ENCODE peak calls at places on chromosomes 3 and 15, in eight cellular contexts. E, Y, D, S, F, G, A and Z are unnamed samples. For H3K27me3, the result is how much of the 10 kb centered on the place peaks cover.

GRCh38 chr15:64865998-64866520 is 24.3 kb downstream of the PLEKHO2 start:
- DNase-seq in S (no peak), D (no peak), G (peak), E (no peak), A (peak), F (no peak), Y (no peak), Z (peak)

GRCh38 chr3:53193466-53194217 is 32.6 kb downstream of the PRKCD start:
- DNase-seq in F (no peak), G (peak), E (no peak), A (no peak), S (no peak), D (no peak), Y (peak), Z (no peak)

GRCh38 chr3:188700497-188700896 is 471.3 kb upstream of the TPRG1 start:
- DNase-seq in Y (no peak), E (no peak), D (no peak), G (no peak), F (no peak), S (no peak), A (no peak), Z (no peak)

GRCh38 chr15:42364529-42364928 is 5.2 kb downstream of the CAPN3 start:
- DNase-seq in S (no peak), D (peak), Y (no peak), G (no peak), F (no peak), A (peak), E (no peak), Z (no peak)

GRCh38 chr3:141266186-141266585 is 34.6 kb downstream of the PXYLP1 start:
- DNase-seq in E (no peak), D (no peak), A (no peak), G (no peak), F (no peak), Y (peak), S (no peak), Z (no peak)

GRCh38 chr3:196624008-196624790 is 15.3 kb upstream of the NRROS start:
- DNase-seq in Y (no peak), S (no peak), E (no peak), G (peak), F (no peak), A (no peak), D (no peak), Z (no peak)

GRCh38 chr15:81111018-81111417 is 23.1 kb upstream of the CFAP161 start:
- DNase-seq in F (no peak), A (no peak), D (no peak), G (no peak), Y (no peak), E (no peak), S (no peak), Z (peak)

GRCh38 chr15:75069301-75069925 is 46.0 kb downstream of the PPCDC start:
- DNase-seq in F (no peak), Y (no peak), G (no peak), A (no peak), D (no peak), E (no peak), S (no peak), Z (no peak)

GRCh38 chr3:123713211-123713610 is 128.4 kb upstream of the HACD2 start:
- DNase-seq in F (peak), E (no peak), G (peak), A (no peak), Y (peak), S (no peak), D (no peak), Z (no peak)

GRCh38 chr3:54837964-54838363 is 89.9 kb downstream of the LRTM1 start:
- DNase-seq in Y (no peak), D (no peak), G (no peak), A (peak), E (no peak), S (peak), F (no peak), Z (no peak)

GRCh38 chr15:82196353-82196752 is 66.2 kb downstream of the EFL1 start:
- DNase-seq in F (no peak), Y (no peak), E (no peak), D (no peak), S (no peak), G (no peak), A (no peak), Z (no peak)

GRCh38 chr15:95709959-95710695 is 620.4 kb upstream of the NR2F2 start:
- DNase-seq in A (no peak), Y (no peak), G (no peak), S (no peak), E (no peak), D (no peak), F (no peak), Z (no peak)

GRCh38 chr15:60787737-60788513 is 309.0 kb upstream of the ICE2 start:
- DNase-seq in S (peak), D (no peak), F (no peak), E (no peak), Y (no peak), A (peak), G (no peak), Z (no peak)

GRCh38 chr3:33636125-33636855 is 81.8 kb downstream of the CLASP2 start:
- DNase-seq in G (no peak), F (no peak), D (no peak), A (peak), S (peak), Y (no peak), E (no peak), Z (peak)

GRCh38 chr15:90901799-90902655 is 1.1 kb upstream of the MAN2A2 start:
- DNase-seq in D (peak), G (peak), Y (peak), E (peak), A (peak), F (peak), S (peak), Z (peak)

GRCh38 chr3:30779686-30780287 is 114.7 kb downstream of the GADL1 start:
- DNase-seq in S (peak), G (no peak), F (no peak), Y (no peak), A (peak), E (no peak), D (no peak), Z (peak)

GRCh38 chr3:169966951-169967915 is 626 bp downstream of the SEC62 start:
- DNase-seq in G (peak), A (peak), D (peak), E (peak), S (peak), F (peak), Y (peak), Z (peak)

GRCh38 chr3:143327388-143327787 is 207.8 kb downstream of the CHST2 start:
- DNase-seq in S (peak), E (no peak), Y (no peak), D (no peak), G (no peak), F (no peak), A (peak), Z (peak)

GRCh38 chr3:127074900-127075360 is 92.0 kb downstream of the PLXNA1 start:
- DNase-seq in Y (peak), E (no peak), G (peak), F (no peak), S (peak), D (no peak), A (peak), Z (peak)

GRCh38 chr15:83626171-83626802 is 27.6 kb upstream of the ADAMTSL3 start:
- DNase-seq in D (no peak), A (peak), Y (no peak), F (no peak), G (no peak), E (no peak), S (peak), Z (peak)

GRCh38 chr3:145088917-145089316 is 1072.1 kb downstream of the PLOD2 start:
- DNase-seq in E (no peak), F (no peak), G (no peak), D (no peak), Y (no peak), A (no peak), S (no peak), Z (no peak)

GRCh38 chr3:188915137-188915536 is 256.6 kb upstream of the TPRG1 start:
- DNase-seq in F (no peak), A (peak), D (no peak), Y (no peak), S (no peak), G (no peak), E (no peak), Z (no peak)

GRCh38 chr15:27101982-27102381 is 131.0 kb downstream of the GABRG3 start:
- DNase-seq in A (no peak), E (no peak), F (no peak), G (no peak), S (no peak), D (no peak), Y (no peak), Z (no peak)

GRCh38 chr3:100538339-100538706 is 45.9 kb downstream of the TMEM45A start:
- DNase-seq in G (no peak), D (no peak), A (peak), F (no peak), S (no peak), E (no peak), Y (no peak), Z (no peak)

GRCh38 chr3:11349466-11349865 is 77.3 kb downstream of the ATG7 start:
- DNase-seq in G (no peak), E (no peak), D (no peak), F (no peak), A (peak), Y (no peak), S (peak), Z (no peak)

GRCh38 chr15:25787381-25787780 is 75.7 kb downstream of the ATP10A start:
- DNase-seq in E (no peak), S (no peak), Y (peak), G (no peak), F (no peak), D (no peak), A (peak), Z (no peak)

GRCh38 chr3:178960191-178960590 is 111.4 kb downstream of the ZMAT3 start:
- DNase-seq in A (no peak), F (no peak), E (no peak), Y (no peak), G (no peak), S (no peak), D (no peak), Z (no peak)

GRCh38 chr3:71309342-71309741 is 274.2 kb downstream of the FOXP1 start:
- DNase-seq in E (no peak), F (no peak), D (no peak), S (no peak), Y (no peak), G (no peak), A (peak), Z (peak)

GRCh38 chr3:13020159-13020558 is 53.1 kb downstream of the IQSEC1 start:
- DNase-seq in Y (peak), G (peak), E (no peak), D (no peak), A (no peak), F (no peak), S (no peak), Z (no peak)

GRCh38 chr3:133890037-133890436 is 5.6 kb downstream of the RAB6B start:
- DNase-seq in G (no peak), A (no peak), F (no peak), D (no peak), E (no peak), Y (no peak), S (no peak), Z (no peak)

GRCh38 chr3:72698154-72698917 is 149.9 kb downstream of the SHQ1 start:
- DNase-seq in S (no peak), G (no peak), A (no peak), Y (no peak), D (no peak), E (no peak), F (no peak), Z (no peak)

GRCh38 chr3:136409549-136409948 is 159.4 kb downstream of the PCCB start:
- DNase-seq in D (no peak), G (no peak), F (no peak), A (peak), S (no peak), Y (no peak), E (no peak), Z (no peak)

GRCh38 chr15:69031013-69032001 is 16.8 kb downstream of the NOX5 start:
- DNase-seq in D (no peak), A (peak), Y (no peak), S (peak), E (peak), F (peak), G (peak), Z (no peak)

GRCh38 chr3:64908292-64908691 is 220.5 kb upstream of the ADAMTS9 start:
- DNase-seq in A (no peak), G (no peak), E (no peak), F (no peak), Y (no peak), D (no peak), S (no peak), Z (peak)

GRCh38 chr15:40279437-40280141 is 3.3 kb downstream of the ANKRD63 start:
- DNase-seq in E (peak), G (peak), Y (peak), F (peak), S (peak), D (peak), A (peak), Z (no peak)

GRCh38 chr15:41585140-41586047 is 26.4 kb downstream of the TYRO3 start:
- DNase-seq in G (peak), D (peak), Y (no peak), E (peak), A (peak), F (peak), S (peak), Z (peak)

GRCh38 chr3:12300137-12300536 is 11.3 kb downstream of the PPARG start:
- DNase-seq in Y (no peak), S (peak), G (no peak), D (no peak), F (no peak), E (no peak), A (peak), Z (no peak)

GRCh38 chr3:186025161-186025560 is 83.7 kb downstream of the ETV5 start:
- DNase-seq in D (no peak), A (peak), S (no peak), F (no peak), G (no peak), Y (no peak), E (no peak), Z (no peak)

GRCh38 chr15:64004582-64004981 is 41.7 kb downstream of the DAPK2 start:
- DNase-seq in Y (no peak), A (peak), D (no peak), E (peak), S (peak), F (no peak), G (no peak), Z (peak)

GRCh38 chr3:171374260-171374659 is 85.9 kb downstream of the TNIK start:
- DNase-seq in S (no peak), G (no peak), D (no peak), F (no peak), Y (no peak), E (no peak), A (peak), Z (no peak)
- H3K27me3 ChIP-seq in S (under half), G (under half), D (under half), F (under half), Y (under half), E (under half), A (under half), Z (under half)

DNA sequence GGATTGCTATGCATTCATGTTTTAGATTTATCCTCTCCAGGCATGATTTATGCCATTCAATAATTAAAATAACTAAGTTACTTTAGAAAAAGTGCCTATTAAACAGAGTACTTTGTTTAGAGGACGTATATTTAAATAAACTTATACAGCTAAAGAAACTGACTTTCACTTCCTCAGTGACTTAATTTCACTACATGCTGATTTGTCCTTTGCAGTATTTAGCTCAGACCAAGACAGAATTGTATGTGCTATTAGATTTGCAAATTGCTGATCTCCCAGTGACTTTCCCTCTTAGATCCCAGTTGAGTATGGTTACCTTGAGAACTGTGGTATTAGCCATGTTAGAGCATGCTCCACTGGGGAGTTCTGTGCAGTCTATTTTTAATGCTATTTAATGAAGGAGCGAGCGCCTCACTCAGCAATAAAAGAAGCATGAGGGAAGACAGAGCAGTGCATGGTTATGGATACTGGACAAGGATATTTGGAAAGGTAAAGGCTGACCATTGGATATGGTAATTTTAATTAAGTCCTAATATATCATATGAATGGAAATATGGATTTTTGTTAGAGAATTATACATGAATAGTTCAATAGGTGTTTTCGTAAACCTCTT is 2.7 kb downstream of the ARPP21 start:
- DNase-seq in E (no peak), A (no peak), S (no peak), Y (no peak), G (no peak), D (no peak), F (no peak), Z (no peak)
- H3K27me3 ChIP-seq in E (under half), A (under half), S (under half), Y (under half), G (under half), D (under half), F (under half), Z (half or more)

DNA sequence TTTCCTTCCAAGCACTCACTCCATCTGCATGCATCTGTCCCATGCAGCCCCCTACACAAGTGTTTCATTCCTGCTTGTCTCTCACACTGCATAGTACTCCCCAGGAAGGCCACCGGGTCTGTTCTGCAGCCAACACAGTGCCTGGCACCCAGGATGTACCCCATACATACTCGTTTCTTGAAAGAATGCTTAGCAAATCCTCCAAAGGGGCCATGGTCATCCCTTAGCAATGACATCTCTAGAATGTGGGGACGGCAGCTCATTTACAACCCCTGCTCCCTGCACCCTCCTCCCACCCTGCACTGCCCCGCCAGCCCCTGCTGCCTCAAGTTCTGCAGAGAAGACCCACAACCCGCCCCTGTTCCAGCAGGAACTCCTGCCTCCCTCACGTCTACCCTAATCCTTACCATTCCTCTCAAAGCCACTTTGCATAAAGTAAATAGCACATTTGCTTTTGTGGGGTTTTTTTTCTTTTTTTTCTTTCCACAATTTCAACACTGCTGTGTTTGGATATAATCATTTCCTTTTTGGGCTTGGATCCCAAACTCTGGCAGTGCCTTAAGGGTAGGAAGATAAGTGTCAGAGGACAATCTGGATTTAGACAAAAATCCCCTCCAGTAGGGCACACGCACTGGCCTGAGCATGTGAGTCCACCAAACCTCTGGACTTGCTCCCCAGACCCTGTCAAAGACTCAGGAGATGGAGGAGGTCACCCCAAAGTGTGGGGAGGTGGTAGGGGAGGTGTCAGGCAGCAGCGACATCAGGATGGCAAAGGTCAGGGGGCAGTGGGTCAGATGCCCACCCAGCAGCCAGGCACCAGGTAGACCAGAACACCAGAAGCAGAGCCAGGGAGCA is 68.4 kb downstream of the MEGF11 start:
- DNase-seq in G (no peak), A (peak), D (no peak), E (peak), S (no peak), Y (no peak), F (no peak), Z (no peak)
- H3K27me3 ChIP-seq in G (under half), A (half or more), D (under half), E (half or more), S (half or more), Y (under half), F (under half), Z (under half)

GRCh38 chr15:99090011-99090699 is 14.7 kb upstream of the SYNM start:
- DNase-seq in G (no peak), A (no peak), D (no peak), F (no peak), Y (no peak), S (no peak), E (no peak), Z (no peak)

GRCh38 chr15:99087405-99087943 is 17.4 kb upstream of the SYNM start:
- DNase-seq in D (no peak), Y (no peak), E (no peak), G (no peak), A (no peak), S (no peak), F (no peak), Z (no peak)

GRCh38 chr15:99086327-99086667 is 18.6 kb upstream of the SYNM start:
- DNase-seq in G (no peak), F (no peak), A (no peak), S (no peak), Y (peak), D (no peak), E (no peak), Z (no peak)

GRCh38 chr15:99092554-99093172 is 12.2 kb upstream of the SYNM start:
- DNase-seq in E (no peak), S (no peak), A (no peak), D (no peak), Y (no peak), F (no peak), G (no peak), Z (no peak)

DNA sequence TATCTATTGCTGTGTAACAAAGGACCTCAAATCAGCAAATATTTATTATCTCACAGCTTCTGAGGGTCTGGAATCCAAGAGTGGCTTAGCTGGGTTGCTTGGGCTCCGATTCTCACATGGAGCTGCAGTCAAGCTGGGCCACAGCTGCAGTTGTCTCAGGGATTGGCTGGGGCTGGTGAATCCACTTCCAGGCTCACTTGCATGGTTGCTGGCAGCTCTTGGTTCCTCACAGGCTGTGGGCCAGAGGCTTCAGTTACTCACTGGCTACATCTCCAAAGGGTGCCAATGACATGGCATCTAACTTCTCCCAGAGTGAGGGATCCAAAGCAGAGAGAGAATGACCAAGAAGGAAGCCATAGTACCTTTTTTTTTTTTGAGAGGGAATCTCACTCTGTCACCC is 13.9 kb upstream of the SYNM start:
- DNase-seq in D (no peak), E (no peak), F (no peak), A (peak), S (no peak), G (no peak), Y (no peak), Z (no peak)
- H3K27me3 ChIP-seq in D (under half), E (under half), F (under half), A (under half), S (under half), G (under half), Y (under half), Z (under half)

GRCh38 chr3:97959863-97960262 is 12.4 kb downstream of the RIOX2 start:
- DNase-seq in G (no peak), D (no peak), E (no peak), S (no peak), Y (no peak), F (no peak), A (no peak), Z (no peak)

GRCh38 chr3:97960561-97961275 is 11.5 kb downstream of the RIOX2 start:
- DNase-seq in E (no peak), A (no peak), G (no peak), D (no peak), F (no peak), S (no peak), Y (no peak), Z (no peak)

GRCh38 chr3:97957617-97958311 is 14.5 kb downstream of the RIOX2 start:
- DNase-seq in D (no peak), Y (no peak), F (no peak), S (peak), E (no peak), G (no peak), A (no peak), Z (no peak)

GRCh38 chr3:97958396-97958795 is 13.8 kb downstream of the RIOX2 start:
- DNase-seq in S (no peak), G (no peak), F (no peak), Y (no peak), A (no peak), D (no peak), E (no peak), Z (no peak)

DNA sequence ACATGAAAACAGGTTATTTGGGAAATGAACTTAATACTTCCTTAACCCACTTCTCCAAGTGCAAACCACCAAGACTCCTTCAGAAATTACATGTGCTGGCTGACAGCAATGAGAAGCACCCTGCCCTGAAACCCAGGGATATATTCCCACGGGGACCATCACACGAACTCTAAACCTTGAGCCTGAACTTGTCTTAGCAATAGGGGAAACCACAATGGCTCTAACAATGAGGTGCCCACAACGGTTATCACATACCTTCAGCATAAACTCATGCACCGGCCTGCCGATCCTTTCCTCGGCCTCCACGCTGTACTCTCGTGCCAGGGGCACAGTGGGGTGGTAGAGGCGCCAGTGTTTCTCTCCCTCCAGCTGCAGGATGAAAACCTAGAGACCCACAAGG is 13.4 kb downstream of the RIOX2 start:
- DNase-seq in F (no peak), S (no peak), Y (no peak), G (no peak), E (no peak), A (no peak), D (no peak), Z (no peak)
- H3K27me3 ChIP-seq in F (under half), S (under half), Y (under half), G (under half), E (under half), A (under half), D (under half), Z (under half)